ENCODE peak calls at places on chromosomes 12 and 14, in four cellular contexts. M is cardiac muscle cell, J is NCI-H146, P is B cell. Q is an unnamed sample.

GRCh38 chr12:9943244-9943643 is 11.1 kb upstream of the CLEC2A start:
- DNase-seq in M (no peak), J (peak), P (peak), Q (no peak)

GRCh38 chr14:23568021-23568599 is 519 bp upstream of the AP1G2 start:
- DNase-seq in M (no peak), J (no peak), P (no peak), Q (no peak)

GRCh38 chr12:113461666-113462065 is 10.0 kb downstream of the LHX5 start:
- DNase-seq in M (peak), J (no peak), P (no peak), Q (peak)

GRCh38 chr12:32926963-32927362 is 30.4 kb upstream of the PKP2 start:
- DNase-seq in M (no peak), J (no peak), P (no peak), Q (no peak)

GRCh38 chr12:115468087-115468510 is 784.1 kb upstream of the TBX3 start:
- DNase-seq in M (no peak), J (no peak), P (no peak), Q (peak)

GRCh38 chr12:98213556-98213955 is 301.8 kb upstream of the TMPO start:
- DNase-seq in M (no peak), J (peak), P (no peak), Q (no peak)

GRCh38 chr14:64838656-64839055 is 41.1 kb downstream of the SPTB start:
- DNase-seq in M (no peak), J (peak), P (no peak), Q (no peak)

GRCh38 chr12:110451263-110451662 is 1.1 kb upstream of the ARPC3 start:
- DNase-seq in M (no peak), J (no peak), P (no peak), Q (no peak)

GRCh38 chr14:60681271-60681670 is 32.0 kb upstream of the SIX1 start:
- DNase-seq in M (no peak), J (no peak), P (no peak), Q (no peak)

GRCh38 chr12:63668028-63668799 is at the start of gene DPY19L2:
- DNase-seq in M (peak), J (peak), P (no peak), Q (peak)